ENCODE peak calls at places on chromosome 2, in seven cellular contexts. One of them, this sample, is unnamed. For H3K4me1, the result is how much of the 10 kb centered on the place peaks cover.

GRCh38 chr2:54084600-54084999 is 30.8 kb upstream of the ACYP2 start:
- DNase-seq in PC-9: no peak
- DNase-seq in endothelial cell of umbilical vein: peak
- DNase-seq in GM23338: peak
- DNase-seq in neural progenitor cell: no peak
- DNase-seq in mammary epithelial cell: peak
- DNase-seq in GM12878: no peak
- DNase-seq in this sample: peak

GRCh38 chr2:110829413-110830146 is 97.2 kb downstream of the ACOXL start:
- DNase-seq in PC-9: no peak
- DNase-seq in endothelial cell of umbilical vein: no peak
- DNase-seq in GM23338: no peak
- DNase-seq in neural progenitor cell: no peak
- DNase-seq in mammary epithelial cell: no peak
- DNase-seq in GM12878: no peak
- DNase-seq in this sample: no peak

GRCh38 chr2:44776924-44777480 is 164.5 kb upstream of the SIX3 start:
- DNase-seq in PC-9: no peak
- DNase-seq in endothelial cell of umbilical vein: no peak
- DNase-seq in GM23338: no peak
- DNase-seq in neural progenitor cell: no peak
- DNase-seq in mammary epithelial cell: no peak
- DNase-seq in GM12878: no peak
- DNase-seq in this sample: no peak

GRCh38 chr2:231382116-231382515 is 13.4 kb upstream of the B3GNT7 start:
- DNase-seq in PC-9: no peak
- DNase-seq in endothelial cell of umbilical vein: no peak
- DNase-seq in GM23338: no peak
- DNase-seq in neural progenitor cell: no peak
- DNase-seq in mammary epithelial cell: no peak
- DNase-seq in GM12878: no peak
- DNase-seq in this sample: no peak

GRCh38 chr2:183260527-183260926 is 136.3 kb downstream of the NUP35 start:
- DNase-seq in PC-9: no peak
- DNase-seq in endothelial cell of umbilical vein: no peak
- DNase-seq in GM23338: no peak
- DNase-seq in neural progenitor cell: no peak
- DNase-seq in mammary epithelial cell: no peak
- DNase-seq in GM12878: no peak
- DNase-seq in this sample: no peak

GRCh38 chr2:201915446-201915845 is 109.1 kb downstream of the CDK15 start:
- DNase-seq in PC-9: no peak
- DNase-seq in endothelial cell of umbilical vein: no peak
- DNase-seq in GM23338: no peak
- DNase-seq in neural progenitor cell: no peak
- DNase-seq in mammary epithelial cell: no peak
- DNase-seq in GM12878: no peak
- DNase-seq in this sample: no peak

GRCh38 chr2:169478339-169478738 is 955 bp upstream of the BBS5 start:
- DNase-seq in PC-9: no peak
- DNase-seq in endothelial cell of umbilical vein: peak
- DNase-seq in GM23338: no peak
- DNase-seq in neural progenitor cell: no peak
- DNase-seq in mammary epithelial cell: no peak
- DNase-seq in GM12878: no peak
- DNase-seq in this sample: no peak

GRCh38 chr2:126809357-126809756 is 89.3 kb upstream of the TEX51 start:
- DNase-seq in PC-9: no peak
- DNase-seq in endothelial cell of umbilical vein: no peak
- DNase-seq in GM23338: peak
- DNase-seq in neural progenitor cell: peak
- DNase-seq in mammary epithelial cell: no peak
- DNase-seq in GM12878: no peak
- DNase-seq in this sample: no peak

GRCh38 chr2:27049422-27050280 is 1.8 kb upstream of the AGBL5 start:
- DNase-seq in PC-9: no peak
- DNase-seq in endothelial cell of umbilical vein: no peak
- DNase-seq in GM23338: peak
- DNase-seq in neural progenitor cell: no peak
- DNase-seq in mammary epithelial cell: no peak
- DNase-seq in GM12878: no peak
- DNase-seq in this sample: peak

GRCh38 chr2:5692561-5693287 is 540 bp downstream of the SOX11 start:
- DNase-seq in PC-9: no peak
- DNase-seq in endothelial cell of umbilical vein: peak
- DNase-seq in GM23338: peak
- DNase-seq in neural progenitor cell: no peak
- DNase-seq in mammary epithelial cell: no peak
- DNase-seq in GM12878: no peak
- DNase-seq in this sample: peak

GRCh38 chr2:181876614-181877063 is 14.9 kb upstream of the ITPRID2 start:
- DNase-seq in PC-9: peak
- DNase-seq in endothelial cell of umbilical vein: peak
- DNase-seq in GM23338: no peak
- DNase-seq in neural progenitor cell: no peak
- DNase-seq in mammary epithelial cell: peak
- DNase-seq in GM12878: no peak
- DNase-seq in this sample: peak

GRCh38 chr2:142756430-142756829 is 121.0 kb upstream of the KYNU start:
- DNase-seq in PC-9: no peak
- DNase-seq in endothelial cell of umbilical vein: no peak
- DNase-seq in GM23338: no peak
- DNase-seq in neural progenitor cell: no peak
- DNase-seq in mammary epithelial cell: peak
- DNase-seq in GM12878: no peak
- DNase-seq in this sample: no peak

GRCh38 chr2:235940330-235940729 is 227.9 kb downstream of the GBX2 start:
- DNase-seq in PC-9: peak
- DNase-seq in endothelial cell of umbilical vein: no peak
- DNase-seq in GM23338: no peak
- DNase-seq in neural progenitor cell: no peak
- DNase-seq in mammary epithelial cell: no peak
- DNase-seq in GM12878: no peak
- DNase-seq in this sample: peak

GRCh38 chr2:63424329-63425078 is 163.8 kb downstream of the WDPCP start:
- DNase-seq in PC-9: no peak
- DNase-seq in endothelial cell of umbilical vein: peak
- DNase-seq in GM23338: peak
- DNase-seq in neural progenitor cell: peak
- DNase-seq in mammary epithelial cell: peak
- DNase-seq in GM12878: no peak
- DNase-seq in this sample: peak

GRCh38 chr2:39094717-39095363 is 26.0 kb downstream of the SOS1 start:
- DNase-seq in PC-9: no peak
- DNase-seq in endothelial cell of umbilical vein: no peak
- DNase-seq in GM23338: no peak
- DNase-seq in neural progenitor cell: no peak
- DNase-seq in mammary epithelial cell: peak
- DNase-seq in GM12878: peak
- DNase-seq in this sample: no peak

GRCh38 chr2:174067815-174068214 is 102.6 kb upstream of the SP3 start:
- DNase-seq in PC-9: no peak
- DNase-seq in endothelial cell of umbilical vein: no peak
- DNase-seq in GM23338: no peak
- DNase-seq in neural progenitor cell: no peak
- DNase-seq in mammary epithelial cell: no peak
- DNase-seq in GM12878: no peak
- DNase-seq in this sample: no peak

GRCh38 chr2:45353879-45354278 is 257.2 kb downstream of the SRBD1 start:
- DNase-seq in PC-9: no peak
- DNase-seq in endothelial cell of umbilical vein: peak
- DNase-seq in GM23338: no peak
- DNase-seq in neural progenitor cell: no peak
- DNase-seq in mammary epithelial cell: peak
- DNase-seq in GM12878: no peak
- DNase-seq in this sample: peak

GRCh38 chr2:134465706-134466105 is 211.8 kb downstream of the MGAT5 start:
- DNase-seq in PC-9: no peak
- DNase-seq in endothelial cell of umbilical vein: no peak
- DNase-seq in GM23338: no peak
- DNase-seq in neural progenitor cell: no peak
- DNase-seq in mammary epithelial cell: no peak
- DNase-seq in GM12878: no peak
- DNase-seq in this sample: no peak

GRCh38 chr2:219551863-219552381 is 8.1 kb downstream of the TMEM198 start:
- DNase-seq in PC-9: no peak
- DNase-seq in endothelial cell of umbilical vein: no peak
- DNase-seq in GM23338: peak
- DNase-seq in neural progenitor cell: no peak
- DNase-seq in mammary epithelial cell: no peak
- DNase-seq in GM12878: no peak
- DNase-seq in this sample: no peak

GRCh38 chr2:234348081-234348480 is 148.8 kb downstream of the ARL4C start:
- DNase-seq in PC-9: no peak
- DNase-seq in endothelial cell of umbilical vein: no peak
- DNase-seq in GM23338: no peak
- DNase-seq in neural progenitor cell: no peak
- DNase-seq in mammary epithelial cell: no peak
- DNase-seq in GM12878: no peak
- DNase-seq in this sample: no peak

GRCh38 chr2:135607561-135607960 is 76.3 kb downstream of the R3HDM1 start:
- DNase-seq in PC-9: no peak
- DNase-seq in endothelial cell of umbilical vein: peak
- DNase-seq in GM23338: no peak
- DNase-seq in neural progenitor cell: no peak
- DNase-seq in mammary epithelial cell: peak
- DNase-seq in GM12878: no peak
- DNase-seq in this sample: no peak

GRCh38 chr2:101815739-101816391 is 118.4 kb downstream of the MAP4K4 start:
- DNase-seq in PC-9: no peak
- DNase-seq in endothelial cell of umbilical vein: no peak
- DNase-seq in GM23338: peak
- DNase-seq in neural progenitor cell: no peak
- DNase-seq in mammary epithelial cell: no peak
- DNase-seq in GM12878: no peak
- DNase-seq in this sample: no peak
- H3K27ac ChIP-seq in PC-9: no peak
- H3K27ac ChIP-seq in endothelial cell of umbilical vein: no peak
- H3K27ac ChIP-seq in GM23338: peak
- H3K27ac ChIP-seq in neural progenitor cell: peak
- H3K27ac ChIP-seq in mammary epithelial cell: no peak
- H3K27ac ChIP-seq in GM12878: no peak
- H3K27ac ChIP-seq in this sample: peak

GRCh38 chr2:229713371-229714079 is 830 bp downstream of the DNER start:
- DNase-seq in PC-9: no peak
- DNase-seq in endothelial cell of umbilical vein: no peak
- DNase-seq in GM23338: peak
- DNase-seq in neural progenitor cell: peak
- DNase-seq in mammary epithelial cell: no peak
- DNase-seq in GM12878: no peak
- DNase-seq in this sample: peak
- TF ChIP-seq EZH2 in PC-9: peak
- TF ChIP-seq EZH2 in endothelial cell of umbilical vein: peak
- TF ChIP-seq EZH2 in GM23338: no peak
- TF ChIP-seq EZH2 in neural progenitor cell: peak
- TF ChIP-seq EZH2 in mammary epithelial cell: peak
- TF ChIP-seq EZH2 in GM12878: no peak
- TF ChIP-seq EZH2 in this sample: peak

GRCh38 chr2:68293024-68293423 is 26.7 kb downstream of the CNRIP1 start:
- DNase-seq in PC-9: no peak
- DNase-seq in endothelial cell of umbilical vein: no peak
- DNase-seq in GM23338: no peak
- DNase-seq in neural progenitor cell: no peak
- DNase-seq in mammary epithelial cell: no peak
- DNase-seq in GM12878: no peak
- DNase-seq in this sample: no peak

GRCh38 chr2:68291317-68291716 is 28.4 kb downstream of the CNRIP1 start:
- DNase-seq in PC-9: no peak
- DNase-seq in endothelial cell of umbilical vein: no peak
- DNase-seq in GM23338: no peak
- DNase-seq in neural progenitor cell: no peak
- DNase-seq in mammary epithelial cell: no peak
- DNase-seq in GM12878: no peak
- DNase-seq in this sample: no peak

GRCh38 chr2:68294187-68294586 is 25.6 kb downstream of the CNRIP1 start:
- DNase-seq in PC-9: no peak
- DNase-seq in endothelial cell of umbilical vein: no peak
- DNase-seq in GM23338: peak
- DNase-seq in neural progenitor cell: no peak
- DNase-seq in mammary epithelial cell: no peak
- DNase-seq in GM12878: no peak
- DNase-seq in this sample: no peak

GRCh38 chr2:68290825-68291224 is 28.9 kb downstream of the CNRIP1 start:
- DNase-seq in PC-9: no peak
- DNase-seq in endothelial cell of umbilical vein: no peak
- DNase-seq in GM23338: no peak
- DNase-seq in neural progenitor cell: no peak
- DNase-seq in mammary epithelial cell: no peak
- DNase-seq in GM12878: no peak
- DNase-seq in this sample: no peak

GRCh38 chr2:68292108-68292710 is 27.5 kb downstream of the CNRIP1 start:
- DNase-seq in PC-9: peak
- DNase-seq in endothelial cell of umbilical vein: peak
- DNase-seq in GM23338: peak
- DNase-seq in neural progenitor cell: peak
- DNase-seq in mammary epithelial cell: peak
- DNase-seq in GM12878: no peak
- DNase-seq in this sample: peak
- H3K4me1 ChIP-seq in PC-9: under half
- H3K4me1 ChIP-seq in endothelial cell of umbilical vein: under half
- H3K4me1 ChIP-seq in GM23338: under half
- H3K4me1 ChIP-seq in neural progenitor cell: under half
- H3K4me1 ChIP-seq in mammary epithelial cell: under half
- H3K4me1 ChIP-seq in GM12878: under half
- H3K4me1 ChIP-seq in this sample: under half

DNA sequence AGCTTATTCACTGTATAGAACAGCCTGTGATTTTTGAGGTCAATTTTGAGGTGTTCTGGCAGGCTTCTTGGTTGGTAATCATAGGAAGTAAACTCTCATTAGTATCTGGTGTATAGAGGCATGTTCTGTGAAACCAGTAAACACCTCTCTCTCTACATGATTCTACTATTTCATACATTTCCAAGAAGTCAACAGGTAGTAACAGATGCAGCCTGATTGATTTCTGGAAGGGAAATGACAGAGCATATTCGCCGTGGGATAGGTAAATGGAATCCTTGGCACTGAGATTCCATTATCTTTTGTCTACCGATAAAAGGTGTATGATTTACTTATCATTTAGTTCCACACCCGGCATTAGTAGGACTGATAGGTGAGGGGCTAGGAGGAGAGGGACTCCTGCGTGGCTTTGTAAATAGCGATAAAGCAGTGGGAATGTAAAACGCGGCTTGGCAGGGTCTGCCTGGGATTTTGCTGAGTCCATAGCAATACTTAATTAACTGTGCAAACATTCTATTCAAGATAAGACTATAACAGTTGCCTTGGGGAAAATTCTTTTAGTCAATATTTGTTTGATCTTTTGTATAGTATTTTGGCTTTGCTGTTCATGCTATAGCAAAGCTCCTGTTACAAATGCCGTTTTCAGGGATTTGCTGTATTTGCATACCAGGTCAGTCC is 32.3 kb downstream of the LYPD6B start:
- DNase-seq in PC-9: no peak
- DNase-seq in endothelial cell of umbilical vein: no peak
- DNase-seq in GM23338: no peak
- DNase-seq in neural progenitor cell: no peak
- DNase-seq in mammary epithelial cell: no peak
- DNase-seq in GM12878: no peak
- DNase-seq in this sample: no peak
- H3K27ac ChIP-seq in PC-9: peak
- H3K27ac ChIP-seq in endothelial cell of umbilical vein: no peak
- H3K27ac ChIP-seq in GM23338: no peak
- H3K27ac ChIP-seq in neural progenitor cell: no peak
- H3K27ac ChIP-seq in mammary epithelial cell: no peak
- H3K27ac ChIP-seq in GM12878: no peak
- H3K27ac ChIP-seq in this sample: peak

GRCh38 chr2:150917956-150918713 is 343.5 kb downstream of the RBM43 start:
- DNase-seq in PC-9: no peak
- DNase-seq in endothelial cell of umbilical vein: no peak
- DNase-seq in GM23338: no peak
- DNase-seq in neural progenitor cell: no peak
- DNase-seq in mammary epithelial cell: no peak
- DNase-seq in GM12878: no peak
- DNase-seq in this sample: no peak
- TF ChIP-seq EZH2 in PC-9: no peak
- TF ChIP-seq EZH2 in endothelial cell of umbilical vein: no peak
- TF ChIP-seq EZH2 in GM23338: no peak
- TF ChIP-seq EZH2 in neural progenitor cell: no peak
- TF ChIP-seq EZH2 in mammary epithelial cell: no peak
- TF ChIP-seq EZH2 in GM12878: no peak
- TF ChIP-seq EZH2 in this sample: no peak

This sample was measured in hepatocyte.